ENCODE peak calls at places on chromosomes 2 and 18, in four cellular contexts. One of them, this sample, is unnamed.
A peak's percentile ranks its signal among the peaks of the same experiment; 100 is the strongest.

GRCh38 chr2:85308951-85309555 is 18.7 kb downstream of the TGOLN2 start:
- DNase-seq in K562: no peak
- DNase-seq in GM12878: no peak
- DNase-seq in HCT116: no peak
- DNase-seq in this sample: no peak

GRCh38 chr18:46754188-46754587 is 2.7 kb downstream of the ST8SIA5 start:
- DNase-seq in HCT116: no peak
- DNase-seq in GM12878: peak; percentile 19
- DNase-seq in K562: no peak
- DNase-seq in this sample: no peak

GRCh38 chr18:45464619-45465018 is 150.7 kb upstream of the SLC14A2 start:
- DNase-seq in GM12878: no peak
- DNase-seq in K562: no peak
- DNase-seq in HCT116: no peak
- DNase-seq in this sample: no peak

GRCh38 chr2:10452334-10452733 is 4.2 kb upstream of the ODC1 start:
- DNase-seq in HCT116: no peak
- DNase-seq in K562: no peak
- DNase-seq in GM12878: no peak
- DNase-seq in this sample: no peak

GRCh38 chr2:95024306-95024880 is 1.1 kb upstream of the MAL start:
- DNase-seq in GM12878: no peak
- DNase-seq in K562: no peak
- DNase-seq in HCT116: no peak
- DNase-seq in this sample: no peak

GRCh38 chr2:148704247-148704646 is 59.7 kb downstream of the EPC2 start:
- DNase-seq in HCT116: no peak
- DNase-seq in GM12878: no peak
- DNase-seq in K562: no peak
- DNase-seq in this sample: no peak

GRCh38 chr2:227817940-227818568 is 4.4 kb downstream of the CCL20 start:
- DNase-seq in HCT116: peak; percentile 99
- DNase-seq in GM12878: peak; percentile 45
- DNase-seq in K562: peak; percentile 3
- DNase-seq in this sample: peak; percentile 15

GRCh38 chr2:240351826-240352426 is 83.5 kb upstream of the GPC1 start:
- DNase-seq in GM12878: no peak
- DNase-seq in K562: no peak
- DNase-seq in HCT116: no peak
- DNase-seq in this sample: no peak

GRCh38 chr2:42618972-42619371 is 50.5 kb downstream of the MTA3 start:
- DNase-seq in K562: no peak
- DNase-seq in HCT116: no peak
- DNase-seq in GM12878: no peak
- DNase-seq in this sample: no peak

GRCh38 chr2:28750316-28751101 is 1.1 kb upstream of the PPP1CB start:
- DNase-seq in HCT116: no peak
- DNase-seq in GM12878: no peak
- DNase-seq in K562: peak; percentile 49
- DNase-seq in this sample: no peak

GRCh38 chr18:51196116-51196810 is 1.2 kb downstream of the MEX3C start:
- DNase-seq in GM12878: no peak
- DNase-seq in HCT116: no peak
- DNase-seq in K562: peak; percentile 16
- DNase-seq in this sample: no peak

GRCh38 chr18:23059541-23060465 is 75.5 kb upstream of the CABLES1 start:
- DNase-seq in K562: no peak
- DNase-seq in HCT116: no peak
- DNase-seq in GM12878: no peak
- DNase-seq in this sample: no peak

GRCh38 chr2:197827618-197828017 is 23.2 kb downstream of the PLCL1 start:
- DNase-seq in GM12878: no peak
- DNase-seq in K562: no peak
- DNase-seq in HCT116: no peak
- DNase-seq in this sample: no peak

GRCh38 chr2:217657252-217657651 is 345.5 kb downstream of the TNS1 start:
- DNase-seq in K562: no peak
- DNase-seq in GM12878: no peak
- DNase-seq in HCT116: no peak
- DNase-seq in this sample: no peak

GRCh38 chr2:57330447-57330846 is 716.2 kb upstream of the VRK2 start:
- DNase-seq in K562: no peak
- DNase-seq in HCT116: no peak
- DNase-seq in GM12878: no peak
- DNase-seq in this sample: no peak

GRCh38 chr2:105405291-105405690 is 6.4 kb upstream of the FHL2 start:
- DNase-seq in K562: no peak
- DNase-seq in HCT116: no peak
- DNase-seq in GM12878: no peak
- DNase-seq in this sample: no peak

GRCh38 chr2:181715033-181715630 is 34.8 kb upstream of the NEUROD1 start:
- DNase-seq in K562: peak; percentile 81
- DNase-seq in HCT116: peak; percentile 85
- DNase-seq in GM12878: peak; percentile 56
- DNase-seq in this sample: no peak

GRCh38 chr2:6139916-6140315 is 447.7 kb downstream of the SOX11 start:
- DNase-seq in HCT116: no peak
- DNase-seq in K562: no peak
- DNase-seq in GM12878: no peak
- DNase-seq in this sample: no peak

DNA sequence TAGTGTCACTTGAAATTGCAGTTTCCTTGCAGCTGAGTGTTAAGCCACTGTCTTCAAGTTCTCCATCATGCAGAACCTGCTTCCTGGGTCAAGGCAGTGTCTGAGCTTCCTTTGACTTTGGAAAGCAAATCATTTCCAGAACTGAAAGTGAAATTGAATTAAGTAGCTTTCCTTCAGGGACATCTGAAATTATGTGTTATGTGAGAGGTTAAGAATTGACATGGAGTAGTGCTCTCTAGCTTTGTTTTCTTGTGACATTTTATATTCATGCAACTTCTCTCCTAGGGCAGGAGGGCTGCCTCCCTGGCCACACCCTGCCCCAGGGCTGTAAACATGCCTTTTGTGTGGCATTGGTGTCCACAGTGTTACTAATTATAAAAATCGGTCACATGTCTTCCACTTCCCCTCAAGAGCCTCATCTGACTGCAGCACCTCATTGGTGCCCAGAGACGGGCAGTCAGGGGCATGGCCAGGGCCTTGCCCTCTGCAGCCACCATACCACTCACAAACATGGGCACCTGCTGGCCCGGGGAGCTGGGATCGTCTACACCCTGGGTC is 14.4 kb downstream of the RAB12 start:
- DNase-seq in GM12878: no peak
- DNase-seq in K562: no peak
- DNase-seq in HCT116: no peak
- DNase-seq in this sample: no peak
- TF ChIP-seq RAD21 in GM12878: no peak
- TF ChIP-seq RAD21 in K562: no peak
- TF ChIP-seq RAD21 in HCT116: no peak
- TF ChIP-seq RAD21 in this sample: no peak

GRCh38 chr2:208015475-208015874 is 9.9 kb downstream of the PLEKHM3 start:
- DNase-seq in HCT116: no peak
- DNase-seq in GM12878: no peak
- DNase-seq in K562: no peak
- DNase-seq in this sample: no peak
- TF ChIP-seq YY1 in HCT116: no peak
- TF ChIP-seq YY1 in GM12878: no peak
- TF ChIP-seq YY1 in K562: no peak
- TF ChIP-seq YY1 in this sample: no peak

GRCh38 chr2:141557329-141558098 is 573.3 kb downstream of the LRP1B start:
- DNase-seq in K562: no peak
- DNase-seq in GM12878: no peak
- DNase-seq in HCT116: no peak
- DNase-seq in this sample: no peak

GRCh38 chr2:141555876-141556470 is 574.8 kb downstream of the LRP1B start:
- DNase-seq in GM12878: no peak
- DNase-seq in K562: no peak
- DNase-seq in HCT116: no peak
- DNase-seq in this sample: no peak

GRCh38 chr2:141560723-141561122 is 570.1 kb downstream of the LRP1B start:
- DNase-seq in K562: no peak
- DNase-seq in HCT116: no peak
- DNase-seq in GM12878: no peak
- DNase-seq in this sample: no peak

DNA sequence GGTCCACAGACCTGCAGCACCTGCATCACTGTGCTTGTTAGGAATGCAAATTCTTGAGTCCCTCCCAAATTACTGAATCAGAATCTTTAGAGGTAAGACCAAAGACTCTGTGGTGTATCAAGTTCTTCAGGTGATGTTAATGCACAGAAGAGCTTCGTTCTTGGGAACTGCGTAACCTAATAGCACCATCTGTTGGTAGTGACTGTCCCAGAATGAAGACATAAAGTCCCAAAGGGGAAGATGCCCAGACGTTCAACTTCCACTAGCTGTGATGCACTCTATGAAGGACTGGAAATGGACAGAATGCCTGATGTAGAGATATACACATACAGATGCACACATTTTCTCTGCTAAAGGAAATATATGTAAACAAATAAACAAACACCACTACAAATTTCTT is 576.0 kb downstream of the LRP1B start:
- DNase-seq in GM12878: no peak
- DNase-seq in HCT116: peak; percentile 34
- DNase-seq in K562: peak; percentile 13
- DNase-seq in this sample: no peak
- TF ChIP-seq RAD21 in GM12878: peak; percentile 94
- TF ChIP-seq RAD21 in HCT116: peak; percentile 79
- TF ChIP-seq RAD21 in K562: no peak
- TF ChIP-seq RAD21 in this sample: peak; percentile 75

GRCh38 chr18:21742323-21742687 is 1.7 kb downstream of the MIB1 start:
- DNase-seq in GM12878: no peak
- DNase-seq in K562: peak; percentile 35
- DNase-seq in HCT116: no peak
- DNase-seq in this sample: no peak

GRCh38 chr18:21741511-21742322 is 1.1 kb downstream of the MIB1 start:
- DNase-seq in K562: peak; percentile 19
- DNase-seq in GM12878: no peak
- DNase-seq in HCT116: no peak
- DNase-seq in this sample: no peak

GRCh38 chr18:21740474-21740723 is 193 bp upstream of the MIB1 start:
- DNase-seq in K562: peak; percentile 98
- DNase-seq in GM12878: no peak
- DNase-seq in HCT116: no peak
- DNase-seq in this sample: no peak

GRCh38 chr18:21740724-21741510 is at the start of gene MIB1:
- DNase-seq in GM12878: peak; percentile 83
- DNase-seq in HCT116: peak; percentile 89
- DNase-seq in K562: peak; percentile 64
- DNase-seq in this sample: peak; percentile 99

DNA sequence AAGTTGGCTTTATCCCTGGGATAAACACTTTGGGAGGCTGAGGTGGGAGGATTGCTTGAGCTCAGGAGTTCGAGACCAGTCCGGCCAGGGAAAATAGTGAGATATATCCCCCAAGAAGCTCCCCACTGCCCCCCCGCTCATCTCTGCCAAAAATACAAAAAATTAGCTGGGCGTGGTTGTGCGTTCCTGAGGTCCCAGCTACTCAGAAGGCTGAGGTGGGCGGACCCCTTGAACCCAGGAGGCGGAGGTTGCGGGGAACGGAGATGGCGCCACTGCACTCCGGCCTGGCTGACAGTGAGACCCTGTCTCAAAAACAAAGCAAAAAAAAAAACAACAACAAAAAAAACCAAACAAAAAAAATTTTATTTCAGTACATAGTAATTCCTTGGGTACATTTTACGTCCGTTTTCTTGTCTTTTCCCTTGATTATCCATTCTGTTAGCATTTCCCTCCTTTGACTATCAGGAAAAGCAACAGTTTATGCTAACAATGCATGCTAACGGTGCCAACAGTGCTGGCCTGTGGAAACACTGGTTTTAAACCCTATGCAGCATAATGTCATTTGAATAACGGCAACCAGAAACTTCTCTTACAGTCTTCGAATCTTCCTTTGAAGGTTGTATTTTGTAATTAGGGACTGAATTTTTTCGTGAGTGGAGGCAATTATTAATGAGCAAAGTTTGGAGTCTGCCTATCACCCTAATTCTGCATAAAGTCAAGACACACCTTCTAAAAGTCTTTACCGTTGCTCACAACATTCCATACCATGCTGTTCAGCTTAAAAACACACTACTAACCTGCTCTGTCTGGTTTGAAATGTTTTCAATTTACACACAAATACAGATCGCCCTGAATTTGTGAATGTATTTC is 753 bp upstream of the MIB1 start:
- DNase-seq in K562: peak; percentile 90
- DNase-seq in GM12878: no peak
- DNase-seq in HCT116: no peak
- DNase-seq in this sample: no peak
- TF ChIP-seq YY1 in K562: peak; percentile 86
- TF ChIP-seq YY1 in GM12878: no peak
- TF ChIP-seq YY1 in HCT116: no peak
- TF ChIP-seq YY1 in this sample: no peak